ENCODE peak calls at places on chromosomes 12 and 14, in four cellular contexts. One of them, this sample, is unnamed.

GRCh38 chr12:82329508-82329907 is 28.7 kb downstream of the CCDC59 start:
- DNase-seq in heart left ventricle: no peak
- DNase-seq in HFF-Myc: no peak
- DNase-seq in SK-N-SH: no peak
- DNase-seq in this sample: no peak

GRCh38 chr12:19402743-19403400 is 36.4 kb upstream of the AEBP2 start:
- DNase-seq in heart left ventricle: peak; percentile 58
- DNase-seq in HFF-Myc: no peak
- DNase-seq in SK-N-SH: no peak
- DNase-seq in this sample: no peak

GRCh38 chr12:116803018-116803736 is 65.1 kb downstream of the RNFT2 start:
- DNase-seq in heart left ventricle: no peak
- DNase-seq in SK-N-SH: no peak
- DNase-seq in HFF-Myc: no peak
- DNase-seq in this sample: no peak

GRCh38 chr12:25056011-25056410 is 107.1 kb upstream of the BCAT1 start:
- DNase-seq in HFF-Myc: no peak
- DNase-seq in SK-N-SH: no peak
- DNase-seq in heart left ventricle: no peak
- DNase-seq in this sample: no peak

GRCh38 chr14:102586420-102587119 is 5.9 kb upstream of the RCOR1 start:
- DNase-seq in heart left ventricle: no peak
- DNase-seq in SK-N-SH: no peak
- DNase-seq in HFF-Myc: peak; percentile 31
- DNase-seq in this sample: no peak

GRCh38 chr14:33689680-33690079 is 261.2 kb downstream of the EGLN3 start:
- DNase-seq in HFF-Myc: no peak
- DNase-seq in heart left ventricle: no peak
- DNase-seq in SK-N-SH: no peak
- DNase-seq in this sample: no peak

GRCh38 chr12:120538281-120539156 is 4.4 kb downstream of the RNF10 start:
- DNase-seq in HFF-Myc: no peak
- DNase-seq in SK-N-SH: peak; percentile 26
- DNase-seq in heart left ventricle: peak; percentile 82
- DNase-seq in this sample: no peak

GRCh38 chr14:103074699-103075341 is 9.2 kb upstream of the LBHD2 start:
- DNase-seq in SK-N-SH: peak; percentile 41
- DNase-seq in HFF-Myc: no peak
- DNase-seq in heart left ventricle: peak; percentile 90
- DNase-seq in this sample: no peak

GRCh38 chr14:72917420-72917819 is 8.8 kb upstream of the DCAF4 start:
- DNase-seq in SK-N-SH: no peak
- DNase-seq in HFF-Myc: no peak
- DNase-seq in heart left ventricle: no peak
- DNase-seq in this sample: no peak

GRCh38 chr12:27207626-27208413 is 36.3 kb upstream of the STK38L start:
- DNase-seq in SK-N-SH: no peak
- DNase-seq in HFF-Myc: no peak
- DNase-seq in heart left ventricle: no peak
- DNase-seq in this sample: no peak
- H3K4me3 ChIP-seq in SK-N-SH: no peak overlapping the region
- H3K4me3 ChIP-seq in HFF-Myc: no peak overlapping the region
- H3K4me3 ChIP-seq in heart left ventricle: no peak overlapping the region
- H3K4me3 ChIP-seq in this sample: no peak overlapping the region

DNA sequence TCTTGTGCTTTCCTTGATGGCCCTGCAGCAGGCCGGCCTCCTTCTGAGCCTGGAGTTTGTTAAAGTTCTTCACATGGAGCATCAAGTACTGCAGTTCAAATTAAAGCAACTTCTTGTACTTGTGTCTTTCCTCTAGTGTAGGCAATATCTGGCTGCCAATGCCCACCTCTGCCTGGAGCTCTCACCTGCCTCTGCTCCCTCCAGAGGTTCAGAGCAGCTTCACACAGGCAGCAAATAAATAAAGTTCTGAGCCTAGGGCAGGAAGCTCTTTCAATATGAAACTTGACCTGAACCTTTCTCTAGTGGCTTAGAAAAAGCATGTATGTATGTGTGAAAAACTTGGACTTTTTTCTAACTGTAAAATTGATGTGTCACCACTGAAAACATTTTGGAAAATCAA is 65.9 kb downstream of the ITPR2 start:
- DNase-seq in SK-N-SH: no peak
- DNase-seq in heart left ventricle: no peak
- DNase-seq in HFF-Myc: no peak
- DNase-seq in this sample: no peak
- TF ChIP-seq CTCF in SK-N-SH: no peak
- TF ChIP-seq CTCF in heart left ventricle: no peak
- TF ChIP-seq CTCF in HFF-Myc: no peak
- TF ChIP-seq CTCF in this sample: no peak

DNA sequence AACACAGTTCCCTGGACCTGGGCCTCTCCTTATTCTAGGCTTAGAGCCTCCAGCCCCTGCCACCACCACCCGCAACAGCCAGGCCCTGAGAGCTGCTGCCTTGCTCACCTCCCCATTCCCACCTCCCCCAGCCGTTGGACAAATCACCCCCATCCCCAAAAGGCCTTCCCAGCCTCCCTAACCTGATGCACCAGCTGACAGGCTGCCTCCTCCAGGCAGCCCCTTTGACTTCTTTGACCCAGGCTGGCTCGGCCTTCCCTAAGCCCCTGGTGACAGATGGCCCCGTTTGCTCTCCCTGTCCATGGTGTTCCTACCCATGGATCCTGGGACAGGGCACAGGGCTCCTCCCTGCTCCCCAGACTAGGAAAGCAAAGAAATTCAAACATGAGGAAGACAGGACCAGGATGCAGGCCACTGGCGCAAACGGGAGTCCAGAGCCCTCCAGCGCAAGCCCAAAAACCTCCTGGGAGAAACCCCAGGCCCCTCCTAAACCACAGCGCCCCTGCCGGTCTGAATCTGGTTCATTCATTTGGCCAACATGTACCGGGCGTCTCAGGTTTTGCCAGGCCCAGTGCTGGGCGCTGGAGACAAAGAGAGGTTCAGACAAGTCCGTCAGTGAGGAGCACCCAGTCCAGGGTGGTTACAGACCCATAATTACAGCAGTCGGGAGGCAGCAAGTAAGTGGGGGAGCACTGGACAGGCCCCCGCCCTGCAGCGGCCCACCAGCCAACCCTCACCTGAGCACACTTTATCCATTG is 2.4 kb downstream of the AKT1 start:
- DNase-seq in heart left ventricle: no peak
- DNase-seq in SK-N-SH: no peak
- DNase-seq in HFF-Myc: no peak
- DNase-seq in this sample: no peak
- H3K4me3 ChIP-seq in heart left ventricle: no peak overlapping the region
- H3K4me3 ChIP-seq in SK-N-SH: peak overlapping the region; percentile 84
- H3K4me3 ChIP-seq in HFF-Myc: peak overlapping the region; percentile 76
- H3K4me3 ChIP-seq in this sample: no peak overlapping the region

GRCh38 chr14:55180434-55180833 is 11.0 kb downstream of the DLGAP5 start:
- DNase-seq in heart left ventricle: no peak
- DNase-seq in SK-N-SH: no peak
- DNase-seq in HFF-Myc: no peak
- DNase-seq in this sample: peak; percentile 12

DNA sequence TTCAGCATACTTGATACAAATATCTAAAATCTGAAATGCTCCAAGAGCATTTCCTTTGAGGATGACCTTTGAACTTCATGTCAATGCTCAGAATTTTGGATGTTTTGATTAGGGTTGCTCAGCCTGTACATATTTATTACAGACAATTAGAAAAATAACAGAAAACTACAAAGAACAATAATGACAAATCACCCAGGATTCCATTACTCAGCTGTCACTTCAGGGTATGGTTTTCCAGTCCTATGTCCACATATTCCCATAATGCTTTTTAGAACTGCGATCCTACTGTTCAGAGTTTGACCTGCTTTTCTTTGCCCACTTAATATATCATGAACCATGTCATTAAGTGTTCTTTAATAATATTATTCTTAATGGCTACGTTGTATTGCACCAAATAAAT is 11.4 kb downstream of the DLGAP5 start:
- DNase-seq in HFF-Myc: no peak
- DNase-seq in heart left ventricle: no peak
- DNase-seq in SK-N-SH: no peak
- DNase-seq in this sample: no peak
- TF ChIP-seq CTCF in HFF-Myc: no peak
- TF ChIP-seq CTCF in heart left ventricle: no peak
- TF ChIP-seq CTCF in SK-N-SH: no peak
- TF ChIP-seq CTCF in this sample: no peak

GRCh38 chr14:105487986-105488777 is 1.5 kb downstream of the CRIP1 start:
- DNase-seq in SK-N-SH: no peak
- DNase-seq in heart left ventricle: no peak
- DNase-seq in HFF-Myc: no peak
- DNase-seq in this sample: no peak
- H3K4me3 ChIP-seq in SK-N-SH: no peak overlapping the region
- H3K4me3 ChIP-seq in heart left ventricle: peak overlapping the region; percentile 47
- H3K4me3 ChIP-seq in HFF-Myc: no peak overlapping the region
- H3K4me3 ChIP-seq in this sample: no peak overlapping the region

GRCh38 chr14:89589400-89590128 is 172.5 kb upstream of the FOXN3 start:
- DNase-seq in HFF-Myc: no peak
- DNase-seq in heart left ventricle: peak; percentile 42
- DNase-seq in SK-N-SH: no peak
- DNase-seq in this sample: no peak
- TF ChIP-seq CTCF in HFF-Myc: no peak
- TF ChIP-seq CTCF in heart left ventricle: no peak
- TF ChIP-seq CTCF in SK-N-SH: no peak
- TF ChIP-seq CTCF in this sample: no peak

DNA sequence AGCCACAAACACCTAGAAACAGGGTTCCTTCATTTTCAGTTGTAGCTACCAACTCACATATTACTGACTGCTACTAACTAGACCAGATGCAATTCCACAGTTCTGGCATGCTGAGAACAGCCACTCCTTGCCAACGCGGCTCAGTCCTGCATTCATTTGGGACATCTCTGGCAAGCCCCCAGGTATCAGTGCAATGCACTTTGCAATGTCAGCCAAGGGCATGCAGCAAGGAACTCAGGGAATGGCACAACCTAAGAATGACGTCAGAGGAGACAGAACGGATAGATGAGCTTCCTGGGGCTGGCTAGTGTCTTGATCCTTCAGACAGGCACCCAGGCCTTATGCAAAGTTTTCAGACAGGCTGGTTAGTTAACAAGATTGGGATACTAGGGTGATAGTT is 29.6 kb downstream of the MAP3K9 start:
- DNase-seq in SK-N-SH: no peak
- DNase-seq in HFF-Myc: no peak
- DNase-seq in heart left ventricle: peak; percentile 66
- DNase-seq in this sample: no peak
- H3K4me3 ChIP-seq in SK-N-SH: no peak overlapping the region
- H3K4me3 ChIP-seq in HFF-Myc: no peak overlapping the region
- H3K4me3 ChIP-seq in heart left ventricle: no peak overlapping the region
- H3K4me3 ChIP-seq in this sample: no peak overlapping the region

GRCh38 chr12:108691154-108691994 is 39.9 kb downstream of the CORO1C start:
- DNase-seq in SK-N-SH: peak; percentile 77
- DNase-seq in HFF-Myc: peak; percentile 99
- DNase-seq in heart left ventricle: peak; percentile 98
- DNase-seq in this sample: peak; percentile 98
- TF ChIP-seq CTCF in SK-N-SH: peak; percentile 36
- TF ChIP-seq CTCF in HFF-Myc: no peak
- TF ChIP-seq CTCF in heart left ventricle: no peak
- TF ChIP-seq CTCF in this sample: peak; percentile 31

GRCh38 chr14:70662816-70663215 is 21.1 kb downstream of the TTC9 start:
- DNase-seq in heart left ventricle: no peak
- DNase-seq in HFF-Myc: no peak
- DNase-seq in SK-N-SH: no peak
- DNase-seq in this sample: no peak

GRCh38 chr14:70665448-70666363 is 24.0 kb downstream of the TTC9 start:
- DNase-seq in SK-N-SH: no peak
- DNase-seq in HFF-Myc: no peak
- DNase-seq in heart left ventricle: no peak
- DNase-seq in this sample: no peak

GRCh38 chr14:70664698-70665447 is 23.2 kb downstream of the TTC9 start:
- DNase-seq in heart left ventricle: no peak
- DNase-seq in HFF-Myc: no peak
- DNase-seq in SK-N-SH: no peak
- DNase-seq in this sample: no peak

GRCh38 chr14:70662080-70662479 is 20.4 kb downstream of the TTC9 start:
- DNase-seq in HFF-Myc: no peak
- DNase-seq in heart left ventricle: no peak
- DNase-seq in SK-N-SH: no peak
- DNase-seq in this sample: no peak

DNA sequence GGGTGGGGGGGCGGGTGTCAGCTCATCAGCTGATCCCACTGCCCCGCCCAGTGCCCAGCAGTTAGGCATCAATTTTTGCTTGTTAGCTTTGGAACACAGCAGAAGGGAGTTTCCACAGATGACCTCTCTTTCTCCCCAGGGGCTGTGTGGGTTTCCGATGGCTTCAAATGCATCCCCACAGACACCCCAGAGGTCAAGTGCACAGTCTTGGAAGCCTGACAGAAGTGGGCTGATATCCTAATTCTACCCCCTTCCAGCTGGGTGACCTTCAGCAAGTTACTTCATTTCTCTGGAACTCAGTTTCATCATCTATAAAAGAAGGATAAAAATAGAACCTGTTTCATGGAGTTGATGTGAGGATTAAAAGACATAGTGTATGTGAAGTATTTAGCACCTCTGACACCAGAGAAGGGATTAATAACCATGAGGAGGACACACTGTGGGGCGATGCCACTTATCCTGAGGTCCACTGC is 22.0 kb downstream of the TTC9 start:
- DNase-seq in HFF-Myc: no peak
- DNase-seq in SK-N-SH: no peak
- DNase-seq in heart left ventricle: peak; percentile 38
- DNase-seq in this sample: no peak
- H3K4me3 ChIP-seq in HFF-Myc: no peak overlapping the region
- H3K4me3 ChIP-seq in SK-N-SH: no peak overlapping the region
- H3K4me3 ChIP-seq in heart left ventricle: no peak overlapping the region
- H3K4me3 ChIP-seq in this sample: no peak overlapping the region

GRCh38 chr12:90275088-90275487 is 566.5 kb upstream of the ATP2B1 start:
- DNase-seq in HFF-Myc: no peak
- DNase-seq in SK-N-SH: no peak
- DNase-seq in heart left ventricle: no peak
- DNase-seq in this sample: no peak

GRCh38 chr12:90280033-90280432 is 571.4 kb upstream of the ATP2B1 start:
- DNase-seq in SK-N-SH: no peak
- DNase-seq in heart left ventricle: no peak
- DNase-seq in HFF-Myc: no peak
- DNase-seq in this sample: no peak

GRCh38 chr12:90268574-90268973 is 559.9 kb upstream of the ATP2B1 start:
- DNase-seq in SK-N-SH: no peak
- DNase-seq in HFF-Myc: no peak
- DNase-seq in heart left ventricle: no peak
- DNase-seq in this sample: no peak

GRCh38 chr12:90274407-90274806 is 565.8 kb upstream of the ATP2B1 start:
- DNase-seq in SK-N-SH: no peak
- DNase-seq in heart left ventricle: no peak
- DNase-seq in HFF-Myc: no peak
- DNase-seq in this sample: no peak
- TF ChIP-seq CTCF in SK-N-SH: no peak
- TF ChIP-seq CTCF in heart left ventricle: no peak
- TF ChIP-seq CTCF in HFF-Myc: no peak
- TF ChIP-seq CTCF in this sample: no peak